ENCODE peak calls at places on chromosome 18, in eight cellular contexts. Y is brain microvascular endothelial cell, V is GM12864, O is MCF 10A, F is RWPE1, C is fibroblast of mammary gland, G is A549, N is endothelial cell. Q is an unnamed sample.

GRCh38 chr18:11871501-11871900 is 20.3 kb downstream of the CHMP1B start:
- DNase-seq in C (no peak), V (no peak), N (no peak), F (no peak), O (no peak), Y (no peak), G (no peak), Q (no peak)

GRCh38 chr18:79503891-79504475 is 108.3 kb downstream of the NFATC1 start:
- DNase-seq in Y (no peak), O (no peak), F (no peak), N (no peak), V (no peak), C (no peak), G (no peak), Q (no peak)

GRCh38 chr18:76886112-76886511 is 63.8 kb downstream of the ZNF236 start:
- DNase-seq in V (no peak), O (no peak), N (no peak), G (no peak), F (no peak), Y (no peak), C (no peak), Q (no peak)

GRCh38 chr18:74946646-74947045 is 262.3 kb downstream of the PTGR3 start:
- DNase-seq in N (no peak), O (no peak), Y (peak), V (no peak), F (no peak), C (peak), G (no peak), Q (no peak)

GRCh38 chr18:3213231-3214059 is 6.3 kb downstream of the MYOM1 start:
- DNase-seq in N (no peak), G (no peak), C (no peak), Y (peak), F (no peak), V (no peak), O (no peak), Q (no peak)

GRCh38 chr18:55779711-55780590 is 192.0 kb upstream of the TCF4 start:
- DNase-seq in F (peak), C (peak), Y (no peak), G (peak), N (peak), O (no peak), V (no peak), Q (peak)

GRCh38 chr18:79924814-79925655 is 26.4 kb downstream of the SLC66A2 start:
- DNase-seq in Y (no peak), O (no peak), C (no peak), N (peak), V (no peak), F (no peak), G (no peak), Q (no peak)

GRCh38 chr18:62637807-62638687 is 77.3 kb upstream of the PHLPP1 start:
- DNase-seq in O (peak), N (peak), F (no peak), G (peak), Y (peak), V (no peak), C (no peak), Q (no peak)

GRCh38 chr18:73660931-73661330 is 486.7 kb downstream of the FBXO15 start:
- DNase-seq in N (no peak), O (no peak), G (no peak), Y (no peak), C (no peak), F (no peak), V (no peak), Q (no peak)

GRCh38 chr18:45161850-45162249 is 453.4 kb upstream of the SLC14A2 start:
- DNase-seq in O (no peak), G (no peak), C (no peak), V (peak), F (no peak), N (no peak), Y (no peak), Q (no peak)

GRCh38 chr18:28175047-28175929 is 1.6 kb downstream of the CDH2 start:
- DNase-seq in O (no peak), Y (no peak), V (no peak), N (peak), G (peak), F (no peak), C (peak), Q (peak)

GRCh38 chr18:59957957-59958356 is 58.2 kb downstream of the PMAIP1 start:
- DNase-seq in O (peak), V (no peak), C (peak), N (no peak), G (no peak), Y (peak), F (no peak), Q (peak)

GRCh38 chr18:57621252-57621607 is 406 bp downstream of the NARS1 start:
- DNase-seq in O (no peak), G (no peak), V (no peak), C (no peak), F (peak), N (peak), Y (no peak), Q (no peak)

GRCh38 chr18:67282796-67283195 is 233.7 kb downstream of the DSEL start:
- DNase-seq in C (peak), Y (no peak), O (no peak), V (no peak), G (no peak), F (no peak), N (no peak), Q (no peak)

GRCh38 chr18:50610349-50610748 is 50.5 kb downstream of the MAPK4 start:
- DNase-seq in N (no peak), F (no peak), Y (no peak), V (no peak), O (no peak), C (no peak), G (no peak), Q (no peak)

GRCh38 chr18:12637393-12637792 is 20.5 kb downstream of the SPIRE1 start:
- DNase-seq in V (no peak), Y (peak), C (no peak), F (no peak), O (peak), G (no peak), N (no peak), Q (no peak)

GRCh38 chr18:74137920-74138538 is 9.6 kb downstream of the FBXO15 start:
- DNase-seq in O (no peak), V (no peak), Y (no peak), G (no peak), C (no peak), N (no peak), F (no peak), Q (no peak)

GRCh38 chr18:29062921-29063320 is 886.0 kb upstream of the CDH2 start:
- DNase-seq in O (no peak), G (no peak), Y (no peak), V (no peak), C (no peak), N (no peak), F (no peak), Q (no peak)

GRCh38 chr18:67600781-67601180 is 84.3 kb upstream of the DSEL start:
- DNase-seq in G (no peak), F (no peak), C (peak), N (no peak), V (no peak), Y (no peak), O (no peak), Q (no peak)

GRCh38 chr18:76412818-76413565 is 82.0 kb downstream of the ZNF516 start:
- DNase-seq in C (peak), V (no peak), O (no peak), F (no peak), G (no peak), N (no peak), Y (no peak), Q (no peak)

GRCh38 chr18:8794133-8794986 is 89.0 kb downstream of the MTCL1 start:
- DNase-seq in G (no peak), Y (peak), F (peak), V (no peak), O (peak), C (peak), N (no peak), Q (no peak)

GRCh38 chr18:11259421-11259820 is 110.1 kb upstream of the PIEZO2 start:
- DNase-seq in N (peak), F (no peak), Y (no peak), G (no peak), O (no peak), V (no peak), C (no peak), Q (peak)

GRCh38 chr18:74714796-74715195 is 117.1 kb downstream of the ZNF407 start:
- DNase-seq in Y (no peak), V (no peak), N (peak), F (no peak), C (no peak), G (no peak), O (no peak), Q (no peak)

DNA sequence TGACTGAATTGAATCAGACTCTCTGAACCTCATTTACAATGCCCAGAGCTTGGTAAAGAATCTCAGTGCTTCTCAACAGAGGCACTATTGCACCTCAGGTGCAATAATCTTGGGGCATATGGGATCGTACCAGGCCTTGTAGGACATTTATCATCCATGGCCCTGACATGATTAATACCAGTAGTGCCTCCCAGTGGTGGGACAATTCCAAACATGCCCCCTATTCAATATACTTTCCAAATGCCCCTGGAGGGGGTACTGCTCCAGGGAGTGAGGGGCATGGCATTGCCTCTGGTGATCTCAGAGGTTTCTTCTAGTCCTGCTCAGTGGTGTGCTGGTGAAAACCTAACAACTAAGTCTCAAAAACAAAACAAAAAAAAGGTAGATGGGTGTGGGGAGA is 174.9 kb upstream of the SMAD2 start:
- DNase-seq in N (no peak), V (no peak), F (no peak), Y (no peak), C (no peak), G (no peak), O (no peak), Q (no peak)
- TF ChIP-seq CTCF in N (no peak), V (no peak), F (no peak), Y (no peak), C (no peak), G (no peak), O (no peak), Q (peak)

GRCh38 chr18:26159353-26159752 is 25.7 kb downstream of the PSMA8 start:
- DNase-seq in C (peak), F (peak), O (peak), G (peak), N (no peak), Y (no peak), V (no peak), Q (no peak)
- TF ChIP-seq CTCF in C (no peak), F (peak), O (peak), G (peak), N (no peak), Y (no peak), V (no peak), Q (peak)

GRCh38 chr18:37402735-37403099 is 162.9 kb downstream of the CELF4 start:
- DNase-seq in F (no peak), G (no peak), O (no peak), C (no peak), V (no peak), N (no peak), Y (no peak), Q (no peak)
- TF ChIP-seq CTCF in F (no peak), G (no peak), O (no peak), C (no peak), V (no peak), N (no peak), Y (no peak), Q (no peak)

GRCh38 chr18:52409732-52410131 is 69.7 kb downstream of the DCC start:
- DNase-seq in G (peak), Y (no peak), N (no peak), O (peak), V (no peak), C (no peak), F (peak), Q (no peak)
- TF ChIP-seq CTCF in G (no peak), Y (no peak), N (no peak), O (no peak), V (no peak), C (no peak), F (no peak), Q (no peak)